ENCODE peak calls at places on chromosomes 13 and 19, in seven cellular contexts. T is hepatocyte, P is Karpas-422, W is OCI-LY7, S is PC-9, G is GM23338, X is GM23248. H is an unnamed sample.

GRCh38 chr13:89968468-89968867 is 1379.0 kb upstream of the MIR17HG start:
- DNase-seq in T (no peak), P (no peak), W (no peak), S (no peak), G (no peak), X (no peak), H (no peak)

GRCh38 chr19:52522555-52522954 is 4.9 kb upstream of the ZNF808 start:
- DNase-seq in T (peak; percentile 5), P (no peak), W (no peak), S (no peak), G (peak; percentile 90), X (no peak), H (no peak)

GRCh38 chr19:12983561-12984142 is 11.6 kb upstream of the NFIX start:
- DNase-seq in T (peak; percentile 89), P (peak; percentile 91), W (peak; percentile 79), S (peak; percentile 78), G (peak; percentile 80), X (peak; percentile 87), H (peak; percentile 89)

GRCh38 chr13:19781526-19781925 is 1.2 kb downstream of the PSPC1 start:
- DNase-seq in T (no peak), P (peak; percentile 44), W (no peak), S (no peak), G (no peak), X (peak; percentile 15), H (peak; percentile 13)

GRCh38 chr13:99028890-99029289 is 51.0 kb upstream of the DOCK9 start:
- DNase-seq in T (no peak), P (peak; percentile 87), W (peak; percentile 45), S (no peak), G (peak; percentile 78), X (no peak), H (no peak)

GRCh38 chr19:38721977-38722773 is 22.1 kb downstream of the CAPN12 start:
- DNase-seq in T (no peak), P (no peak), W (no peak), S (no peak), G (no peak), X (no peak), H (no peak)

GRCh38 chr19:10346509-10346908 is 7.1 kb upstream of the ICAM3 start:
- DNase-seq in T (no peak), P (no peak), W (no peak), S (no peak), G (no peak), X (peak; percentile 47), H (no peak)

GRCh38 chr13:32811297-32811800 is 204.9 kb upstream of the KL start:
- DNase-seq in T (peak; percentile 44), P (peak; percentile 48), W (no peak), S (peak; percentile 33), G (no peak), X (peak; percentile 52), H (peak; percentile 22)

GRCh38 chr19:56377105-56377924 is 16.0 kb downstream of the ZNF582 start:
- DNase-seq in T (no peak), P (no peak), W (no peak), S (no peak), G (peak; percentile 26), X (no peak), H (peak; percentile 27)

GRCh38 chr19:327291-328024 is 17.1 kb downstream of the MIER2 start:
- DNase-seq in T (no peak), P (no peak), W (no peak), S (no peak), G (no peak), X (no peak), H (no peak)

GRCh38 chr19:3454656-3455392 is 25.5 kb downstream of the SMIM24 start:
- DNase-seq in T (no peak), P (no peak), W (no peak), S (no peak), G (no peak), X (no peak), H (no peak)

GRCh38 chr13:86945596-86945995 is 725.6 kb upstream of the SLITRK5 start:
- DNase-seq in T (no peak), P (no peak), W (no peak), S (no peak), G (no peak), X (no peak), H (no peak)

GRCh38 chr13:77980592-77980991 is 62.0 kb upstream of the EDNRB start:
- DNase-seq in T (peak; percentile 54), P (no peak), W (no peak), S (peak; percentile 14), G (no peak), X (peak; percentile 81), H (peak; percentile 40)

GRCh38 chr13:110618167-110618566 is 2.8 kb downstream of the NAXD start:
- DNase-seq in T (no peak), P (no peak), W (no peak), S (no peak), G (no peak), X (no peak), H (no peak)

GRCh38 chr13:107977175-107977574 is 238.2 kb downstream of the LIG4 start:
- DNase-seq in T (no peak), P (no peak), W (no peak), S (no peak), G (no peak), X (no peak), H (no peak)

GRCh38 chr13:113964251-113964995 is 9.5 kb downstream of the C13orf46 start:
- DNase-seq in T (no peak), P (no peak), W (no peak), S (no peak), G (no peak), X (no peak), H (no peak)

GRCh38 chr19:52527954-52528326 is 472 bp downstream of the ZNF808 start:
- DNase-seq in T (peak; percentile 40), P (peak; percentile 71), W (no peak), S (peak; percentile 7), G (peak; percentile 46), X (peak; percentile 56), H (no peak)

DNA sequence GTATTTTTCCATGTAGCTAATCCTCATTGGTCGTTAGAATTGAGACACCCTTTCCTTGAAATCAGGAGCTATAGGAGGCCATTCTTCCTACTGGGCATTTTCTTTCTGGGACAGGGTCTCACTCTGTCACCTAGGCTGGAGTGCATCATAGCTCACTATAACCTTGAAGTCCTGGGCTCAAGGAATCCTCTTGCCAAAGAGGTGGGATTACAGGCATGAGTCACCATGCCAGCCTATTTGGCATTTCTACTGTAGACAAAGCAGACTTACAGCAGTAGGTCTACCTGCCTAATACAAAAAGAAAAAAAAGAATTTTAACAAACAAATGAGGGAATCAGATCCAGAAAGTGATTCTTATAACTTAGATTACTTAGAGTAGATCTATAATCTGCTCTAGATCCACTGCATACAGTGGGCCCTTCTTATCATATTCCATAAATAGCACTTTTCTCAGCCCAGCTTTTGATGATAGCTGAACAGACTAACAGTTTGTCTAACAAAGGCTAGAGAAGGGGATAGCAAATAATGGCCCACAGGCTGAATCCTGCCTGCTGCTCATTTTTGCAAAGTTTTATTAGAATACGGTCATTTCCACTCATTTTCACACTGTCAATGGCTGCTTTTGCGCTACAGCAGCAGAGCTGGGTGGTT is 36.7 kb upstream of the USPL1 start:
- DNase-seq in T (no peak), P (no peak), W (no peak), S (peak; percentile 7), G (no peak), X (peak; percentile 20), H (peak; percentile 67)
- H3K9me2 ChIP-seq in T (no peaks in the 10 kb centered on the region), P (no peaks in the 10 kb centered on the region), W (no peaks in the 10 kb centered on the region), S (no peaks in the 10 kb centered on the region), G (no peaks in the 10 kb centered on the region), X (no peaks in the 10 kb centered on the region), H (no peaks in the 10 kb centered on the region)

DNA sequence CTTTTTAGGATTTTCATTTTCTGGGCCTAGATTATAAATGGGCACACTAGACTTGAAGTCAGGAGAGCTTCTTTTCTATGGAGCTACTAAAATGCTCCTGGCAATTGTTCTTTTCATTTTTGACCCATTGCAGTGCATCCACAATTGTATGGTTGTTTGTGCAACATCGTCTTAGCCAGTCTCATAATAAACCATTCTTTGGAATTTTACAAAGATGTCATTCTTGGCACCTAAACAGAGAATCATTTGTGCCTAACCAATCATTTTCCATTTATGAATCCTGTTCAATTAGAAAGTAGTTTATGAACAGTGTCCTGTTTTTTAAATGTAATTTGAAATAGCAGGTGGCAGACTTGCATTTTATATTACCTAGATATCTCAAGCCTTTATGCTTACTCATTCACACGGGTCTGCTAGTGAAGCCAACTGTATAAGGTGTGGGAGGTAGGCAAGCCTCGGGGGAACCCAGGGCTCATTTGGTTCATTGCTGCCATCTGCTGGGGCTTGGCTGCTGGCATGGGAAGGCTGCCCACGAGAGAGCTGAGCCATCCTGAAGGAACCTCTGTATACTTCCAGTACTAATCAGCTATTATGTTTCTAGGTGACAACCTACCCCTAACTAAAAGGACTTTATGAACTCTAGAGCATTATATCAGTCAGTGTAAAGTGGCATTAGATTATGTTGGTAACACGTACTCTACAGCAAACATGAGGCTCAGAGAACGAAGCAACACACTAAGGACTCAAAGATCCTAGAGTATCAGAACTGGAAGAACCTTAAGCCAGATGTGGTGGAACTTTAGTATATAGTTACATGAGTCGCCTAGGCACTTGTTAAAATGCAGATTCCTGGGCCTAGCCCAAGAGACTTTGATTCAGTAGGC is 60.0 kb downstream of the TPT1 start:
- DNase-seq in T (peak; percentile 80), P (peak; percentile 91), W (peak; percentile 48), S (peak; percentile 82), G (peak; percentile 77), X (peak; percentile 90), H (peak; percentile 83)
- H3K9me2 ChIP-seq in T (no peaks in the 10 kb centered on the region), P (no peaks in the 10 kb centered on the region), W (no peaks in the 10 kb centered on the region), S (no peaks in the 10 kb centered on the region), G (no peaks in the 10 kb centered on the region), X (no peaks in the 10 kb centered on the region), H (no peaks in the 10 kb centered on the region)

GRCh38 chr13:59584902-59585670 is 578.6 kb downstream of the DIAPH3 start:
- DNase-seq in T (no peak), P (no peak), W (no peak), S (no peak), G (no peak), X (no peak), H (peak; percentile 20)
- H3K9me2 ChIP-seq in T (no peaks in the 10 kb centered on the region), P (no peaks in the 10 kb centered on the region), W (no peaks in the 10 kb centered on the region), S (no peaks in the 10 kb centered on the region), G (no peaks in the 10 kb centered on the region), X (no peaks in the 10 kb centered on the region), H (no peaks in the 10 kb centered on the region)

GRCh38 chr19:1626417-1627010 is 21.3 kb upstream of the UQCR11 start:
- DNase-seq in T (no peak), P (no peak), W (no peak), S (no peak), G (no peak), X (no peak), H (no peak)

GRCh38 chr19:1627194-1627593 is 21.9 kb upstream of the UQCR11 start:
- DNase-seq in T (no peak), P (no peak), W (no peak), S (no peak), G (no peak), X (no peak), H (no peak)

GRCh38 chr19:1622541-1622940 is 17.3 kb upstream of the UQCR11 start:
- DNase-seq in T (no peak), P (no peak), W (no peak), S (no peak), G (no peak), X (no peak), H (no peak)

GRCh38 chr19:1622007-1622406 is 16.7 kb upstream of the UQCR11 start:
- DNase-seq in T (no peak), P (no peak), W (no peak), S (no peak), G (no peak), X (no peak), H (no peak)

DNA sequence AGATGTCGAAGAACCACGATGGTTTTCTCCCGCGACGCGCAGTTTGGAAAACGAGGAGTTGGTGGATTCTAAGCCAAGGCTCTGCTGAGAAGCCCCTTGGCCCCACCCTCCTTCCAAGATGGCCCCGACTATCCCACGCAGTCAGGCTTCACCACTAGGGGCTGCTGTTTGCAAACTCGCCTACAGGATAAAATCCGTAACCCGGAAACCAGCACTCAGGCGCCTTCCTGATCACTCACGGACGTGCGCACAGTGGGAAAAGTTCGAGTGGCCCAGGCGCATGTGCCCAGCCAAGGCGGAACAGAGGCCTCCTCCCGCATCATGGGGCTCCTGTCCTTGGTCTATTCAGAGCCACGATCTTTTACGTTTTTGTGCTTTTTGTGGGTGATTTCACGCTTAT is 19.2 kb upstream of the UQCR11 start:
- DNase-seq in T (peak; percentile 64), P (peak; percentile 86), W (peak; percentile 72), S (peak; percentile 19), G (peak; percentile 96), X (peak; percentile 63), H (peak; percentile 35)
- H3K9me2 ChIP-seq in T (no peaks in the 10 kb centered on the region), P (no peaks in the 10 kb centered on the region), W (no peaks in the 10 kb centered on the region), S (no peaks in the 10 kb centered on the region), G (no peaks in the 10 kb centered on the region), X (no peaks in the 10 kb centered on the region), H (no peaks in the 10 kb centered on the region)